ENCODE peak calls at places on chromosomes 13 and 19, in six cellular contexts. One of them, this sample, is unnamed.

GRCh38 chr13:75258159-75258782 is 223.7 kb downstream of the TBC1D4 start:
- DNase-seq in endothelial cell of umbilical vein: peak
- DNase-seq in breast epithelium: no peak
- DNase-seq in SK-N-MC: peak
- DNase-seq in upper lobe of left lung: no peak
- DNase-seq in GM12891: no peak
- DNase-seq in this sample: peak

GRCh38 chr13:24007979-24008620 is 110.8 kb upstream of the C1QTNF9B start:
- DNase-seq in endothelial cell of umbilical vein: no peak
- DNase-seq in breast epithelium: no peak
- DNase-seq in SK-N-MC: no peak
- DNase-seq in upper lobe of left lung: no peak
- DNase-seq in GM12891: no peak
- DNase-seq in this sample: no peak

GRCh38 chr13:46751811-46752635 is 44.9 kb downstream of the ESD start:
- DNase-seq in endothelial cell of umbilical vein: no peak
- DNase-seq in breast epithelium: no peak
- DNase-seq in SK-N-MC: no peak
- DNase-seq in upper lobe of left lung: peak
- DNase-seq in GM12891: peak
- DNase-seq in this sample: peak

GRCh38 chr19:31350693-31351211 is 1.5 kb upstream of the TSHZ3 start:
- DNase-seq in endothelial cell of umbilical vein: no peak
- DNase-seq in breast epithelium: no peak
- DNase-seq in SK-N-MC: no peak
- DNase-seq in upper lobe of left lung: peak
- DNase-seq in GM12891: no peak
- DNase-seq in this sample: peak

GRCh38 chr19:18948075-18948975 is 7.3 kb upstream of the HOMER3 start:
- DNase-seq in endothelial cell of umbilical vein: no peak
- DNase-seq in breast epithelium: no peak
- DNase-seq in SK-N-MC: no peak
- DNase-seq in upper lobe of left lung: no peak
- DNase-seq in GM12891: no peak
- DNase-seq in this sample: no peak

GRCh38 chr13:110445722-110446569 is 115.6 kb downstream of the RAB20 start:
- DNase-seq in endothelial cell of umbilical vein: no peak
- DNase-seq in breast epithelium: no peak
- DNase-seq in SK-N-MC: no peak
- DNase-seq in upper lobe of left lung: no peak
- DNase-seq in GM12891: no peak
- DNase-seq in this sample: no peak

GRCh38 chr13:111920306-111920931 is 146.5 kb upstream of the SOX1 start:
- DNase-seq in endothelial cell of umbilical vein: no peak
- DNase-seq in breast epithelium: no peak
- DNase-seq in SK-N-MC: no peak
- DNase-seq in upper lobe of left lung: peak
- DNase-seq in GM12891: no peak
- DNase-seq in this sample: no peak

GRCh38 chr19:29530549-29531457 is 5.0 kb downstream of the VSTM2B start:
- DNase-seq in endothelial cell of umbilical vein: no peak
- DNase-seq in breast epithelium: no peak
- DNase-seq in SK-N-MC: no peak
- DNase-seq in upper lobe of left lung: peak
- DNase-seq in GM12891: no peak
- DNase-seq in this sample: peak

GRCh38 chr19:4361152-4362037 is 18.0 kb downstream of the MPND start:
- DNase-seq in endothelial cell of umbilical vein: no peak
- DNase-seq in breast epithelium: no peak
- DNase-seq in SK-N-MC: no peak
- DNase-seq in upper lobe of left lung: no peak
- DNase-seq in GM12891: no peak
- DNase-seq in this sample: peak

GRCh38 chr13:33937373-33938087 is 119.6 kb downstream of the RFC3 start:
- DNase-seq in endothelial cell of umbilical vein: peak
- DNase-seq in breast epithelium: no peak
- DNase-seq in SK-N-MC: no peak
- DNase-seq in upper lobe of left lung: no peak
- DNase-seq in GM12891: no peak
- DNase-seq in this sample: peak

GRCh38 chr13:109206616-109207015 is 577.2 kb downstream of the MYO16 start:
- DNase-seq in endothelial cell of umbilical vein: no peak
- DNase-seq in breast epithelium: no peak
- DNase-seq in SK-N-MC: no peak
- DNase-seq in upper lobe of left lung: no peak
- DNase-seq in GM12891: no peak
- DNase-seq in this sample: no peak

GRCh38 chr13:22061371-22061805 is 390.5 kb downstream of the FGF9 start:
- DNase-seq in endothelial cell of umbilical vein: no peak
- DNase-seq in breast epithelium: no peak
- DNase-seq in SK-N-MC: no peak
- DNase-seq in upper lobe of left lung: no peak
- DNase-seq in GM12891: no peak
- DNase-seq in this sample: peak

GRCh38 chr13:44191103-44191502 is 182.5 kb upstream of the SERP2 start:
- DNase-seq in endothelial cell of umbilical vein: no peak
- DNase-seq in breast epithelium: no peak
- DNase-seq in SK-N-MC: no peak
- DNase-seq in upper lobe of left lung: no peak
- DNase-seq in GM12891: no peak
- DNase-seq in this sample: no peak
- TF ChIP-seq POLR2AphosphoS5 in endothelial cell of umbilical vein: no peak
- TF ChIP-seq POLR2AphosphoS5 in breast epithelium: no peak
- TF ChIP-seq POLR2AphosphoS5 in SK-N-MC: no peak
- TF ChIP-seq POLR2AphosphoS5 in upper lobe of left lung: no peak
- TF ChIP-seq POLR2AphosphoS5 in GM12891: no peak
- TF ChIP-seq POLR2AphosphoS5 in this sample: no peak

GRCh38 chr13:113351514-113352026 is 12.4 kb downstream of the GRTP1 start:
- DNase-seq in endothelial cell of umbilical vein: no peak
- DNase-seq in breast epithelium: no peak
- DNase-seq in SK-N-MC: no peak
- DNase-seq in upper lobe of left lung: no peak
- DNase-seq in GM12891: no peak
- DNase-seq in this sample: no peak
- TF ChIP-seq POLR2AphosphoS5 in endothelial cell of umbilical vein: no peak
- TF ChIP-seq POLR2AphosphoS5 in breast epithelium: no peak
- TF ChIP-seq POLR2AphosphoS5 in SK-N-MC: no peak
- TF ChIP-seq POLR2AphosphoS5 in upper lobe of left lung: no peak
- TF ChIP-seq POLR2AphosphoS5 in GM12891: no peak
- TF ChIP-seq POLR2AphosphoS5 in this sample: no peak

DNA sequence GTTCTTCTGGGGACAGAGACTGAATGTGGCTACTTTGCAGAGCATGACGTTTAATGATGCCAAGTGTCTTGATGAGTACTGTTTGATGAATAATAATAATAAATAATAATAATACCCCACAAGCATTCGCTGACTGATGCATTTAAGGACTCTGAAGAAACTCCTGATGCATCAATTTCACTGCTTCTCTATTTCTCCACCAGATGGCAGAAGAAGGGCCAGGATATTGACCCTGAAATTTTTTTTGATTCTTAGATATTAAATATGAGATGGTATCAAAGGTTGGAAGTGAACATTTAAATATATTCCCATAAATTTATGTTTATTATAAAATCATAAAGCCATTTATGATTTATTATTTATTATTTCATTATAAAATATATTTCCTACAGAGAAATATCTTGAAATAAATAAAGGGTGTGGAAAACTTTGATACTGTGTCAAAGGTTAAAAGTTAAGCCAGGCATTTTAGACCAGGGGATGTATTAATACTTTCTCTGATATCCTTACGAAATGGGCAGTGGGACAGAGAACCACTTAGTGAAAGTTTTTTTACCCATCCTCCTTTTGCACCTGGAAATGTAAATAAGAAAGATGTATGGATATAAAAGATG is 170.9 kb downstream of the LACC1 start:
- DNase-seq in endothelial cell of umbilical vein: peak
- DNase-seq in breast epithelium: no peak
- DNase-seq in SK-N-MC: no peak
- DNase-seq in upper lobe of left lung: no peak
- DNase-seq in GM12891: peak
- DNase-seq in this sample: peak
- TF ChIP-seq POLR2AphosphoS5 in endothelial cell of umbilical vein: no peak
- TF ChIP-seq POLR2AphosphoS5 in breast epithelium: no peak
- TF ChIP-seq POLR2AphosphoS5 in SK-N-MC: no peak
- TF ChIP-seq POLR2AphosphoS5 in upper lobe of left lung: no peak
- TF ChIP-seq POLR2AphosphoS5 in GM12891: no peak
- TF ChIP-seq POLR2AphosphoS5 in this sample: no peak

DNA sequence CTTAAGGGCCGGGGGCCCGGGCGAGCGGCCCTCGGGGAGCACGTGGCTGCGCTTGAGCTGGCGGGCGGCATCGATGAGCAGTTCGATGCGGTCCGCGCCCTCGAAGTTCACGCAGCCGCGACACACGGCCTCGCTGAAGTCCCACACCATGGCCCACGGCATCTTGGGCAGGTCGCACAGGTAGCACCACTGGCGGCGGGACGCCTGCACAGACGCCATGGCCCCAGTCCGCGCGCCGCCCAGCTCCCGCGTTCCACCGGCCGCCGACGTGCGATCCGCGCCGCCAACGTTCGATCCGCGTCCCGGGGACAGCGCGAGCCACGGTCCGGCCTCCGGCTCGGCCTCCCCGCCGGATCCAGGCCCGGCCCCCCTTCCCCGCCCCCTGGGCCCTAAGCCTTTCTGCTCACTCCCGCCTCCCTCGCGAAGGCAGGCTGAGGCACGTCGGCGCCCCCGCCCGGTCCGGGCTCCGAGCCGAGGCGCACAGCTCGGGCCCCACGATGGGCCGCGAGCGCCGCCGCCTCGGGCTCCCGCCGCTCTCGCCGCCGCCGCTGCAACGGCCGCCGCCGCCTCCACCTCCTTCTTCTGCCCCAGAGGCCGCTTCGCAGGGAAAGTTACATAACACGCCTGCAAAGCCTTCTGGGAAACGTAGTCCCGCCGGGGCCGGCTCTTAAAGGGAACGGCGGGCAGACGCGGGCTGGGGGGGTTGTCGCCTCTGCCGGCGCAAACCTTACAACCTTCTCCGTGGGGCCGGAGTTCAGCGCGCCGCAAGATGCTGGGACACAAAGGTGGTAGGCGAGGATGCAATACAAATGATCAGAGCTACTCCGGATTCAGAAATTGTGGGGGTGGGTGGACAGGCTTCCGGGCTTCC is at the start of gene IRF2BP1:
- DNase-seq in endothelial cell of umbilical vein: peak
- DNase-seq in breast epithelium: peak
- DNase-seq in SK-N-MC: peak
- DNase-seq in upper lobe of left lung: peak
- DNase-seq in GM12891: peak
- DNase-seq in this sample: peak
- TF ChIP-seq POLR2AphosphoS5 in endothelial cell of umbilical vein: peak
- TF ChIP-seq POLR2AphosphoS5 in breast epithelium: no peak
- TF ChIP-seq POLR2AphosphoS5 in SK-N-MC: peak
- TF ChIP-seq POLR2AphosphoS5 in upper lobe of left lung: peak
- TF ChIP-seq POLR2AphosphoS5 in GM12891: no peak
- TF ChIP-seq POLR2AphosphoS5 in this sample: peak

GRCh38 chr19:49065905-49066512 is 1.4 kb upstream of the NTF4 start:
- DNase-seq in endothelial cell of umbilical vein: no peak
- DNase-seq in breast epithelium: no peak
- DNase-seq in SK-N-MC: no peak
- DNase-seq in upper lobe of left lung: no peak
- DNase-seq in GM12891: no peak
- DNase-seq in this sample: peak
- TF ChIP-seq POLR2AphosphoS5 in endothelial cell of umbilical vein: no peak
- TF ChIP-seq POLR2AphosphoS5 in breast epithelium: no peak
- TF ChIP-seq POLR2AphosphoS5 in SK-N-MC: no peak
- TF ChIP-seq POLR2AphosphoS5 in upper lobe of left lung: no peak
- TF ChIP-seq POLR2AphosphoS5 in GM12891: no peak
- TF ChIP-seq POLR2AphosphoS5 in this sample: peak

DNA sequence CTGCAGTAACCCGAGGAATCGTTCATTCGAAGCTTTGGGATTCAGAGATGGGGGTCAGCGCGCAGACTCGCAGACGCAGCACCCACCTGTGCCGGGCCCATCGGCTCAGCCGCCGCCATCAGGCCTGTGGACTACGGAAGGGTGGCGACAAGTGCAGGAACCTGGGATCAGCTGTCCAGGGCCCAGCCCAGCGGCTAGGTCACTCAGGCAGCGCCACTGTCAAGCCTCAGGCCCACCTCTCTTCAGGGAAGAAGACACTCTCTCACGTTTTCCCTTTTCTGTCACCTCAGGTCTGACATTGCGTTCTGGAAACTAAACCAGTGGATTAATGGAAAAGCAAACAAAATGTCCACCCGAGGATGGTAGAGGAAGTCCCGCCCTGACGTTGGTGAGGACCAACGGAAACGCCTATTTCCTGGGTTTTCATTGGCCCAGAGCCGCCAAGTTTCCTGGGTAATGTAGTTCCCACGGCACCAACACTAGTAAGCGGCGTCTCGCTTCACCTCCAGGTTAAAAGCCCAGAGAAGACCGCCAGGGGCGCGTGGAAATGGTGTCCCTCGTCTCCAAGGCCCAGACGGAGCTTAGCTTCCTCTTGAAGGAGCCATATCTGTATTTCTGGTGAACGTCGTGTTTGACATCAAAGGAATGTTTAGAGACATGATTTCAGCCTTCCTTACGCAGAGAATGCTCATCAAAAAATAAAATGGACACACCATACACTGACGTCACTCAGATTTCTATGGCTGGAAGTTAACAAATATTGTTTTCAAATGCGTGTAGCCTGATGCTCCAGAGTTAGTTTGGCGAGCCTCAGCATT is at the start of gene ZNF772:
- DNase-seq in endothelial cell of umbilical vein: peak
- DNase-seq in breast epithelium: peak
- DNase-seq in SK-N-MC: peak
- DNase-seq in upper lobe of left lung: peak
- DNase-seq in GM12891: peak
- DNase-seq in this sample: peak
- TF ChIP-seq POLR2AphosphoS5 in endothelial cell of umbilical vein: no peak
- TF ChIP-seq POLR2AphosphoS5 in breast epithelium: no peak
- TF ChIP-seq POLR2AphosphoS5 in SK-N-MC: no peak
- TF ChIP-seq POLR2AphosphoS5 in upper lobe of left lung: peak
- TF ChIP-seq POLR2AphosphoS5 in GM12891: peak
- TF ChIP-seq POLR2AphosphoS5 in this sample: peak

GRCh38 chr19:42396248-42396541 is 6.1 kb upstream of the CNFN start:
- DNase-seq in endothelial cell of umbilical vein: no peak
- DNase-seq in breast epithelium: no peak
- DNase-seq in SK-N-MC: no peak
- DNase-seq in upper lobe of left lung: peak
- DNase-seq in GM12891: no peak
- DNase-seq in this sample: peak
- TF ChIP-seq POLR2AphosphoS5 in endothelial cell of umbilical vein: no peak
- TF ChIP-seq POLR2AphosphoS5 in breast epithelium: no peak
- TF ChIP-seq POLR2AphosphoS5 in SK-N-MC: no peak
- TF ChIP-seq POLR2AphosphoS5 in upper lobe of left lung: no peak
- TF ChIP-seq POLR2AphosphoS5 in GM12891: no peak
- TF ChIP-seq POLR2AphosphoS5 in this sample: no peak